ENCODE peak calls at places on chromosomes 2 and 18, in five cellular contexts. One of them, this sample, is unnamed.

GRCh38 chr2:10494351-10495066 is 46.4 kb upstream of the ODC1 start:
- DNase-seq in foreskin fibroblast: no peak
- DNase-seq in Calu3: no peak
- DNase-seq in activated CD8-positive, alpha-beta memory T cell treated with anti-CD3 and anti-CD28 coated beads for 1 hour: no peak
- DNase-seq in NT2/D1: no peak
- DNase-seq in this sample: no peak

GRCh38 chr2:65402339-65402738 is 30.1 kb downstream of the SPRED2 start:
- DNase-seq in Calu3: no peak
- DNase-seq in activated CD8-positive, alpha-beta memory T cell treated with anti-CD3 and anti-CD28 coated beads for 1 hour: no peak
- DNase-seq in NT2/D1: no peak
- DNase-seq in foreskin fibroblast: no peak
- DNase-seq in this sample: no peak

GRCh38 chr18:49096021-49096420 is 145.3 kb upstream of the SMAD7 start:
- DNase-seq in activated CD8-positive, alpha-beta memory T cell treated with anti-CD3 and anti-CD28 coated beads for 1 hour: no peak
- DNase-seq in Calu3: no peak
- DNase-seq in NT2/D1: no peak
- DNase-seq in foreskin fibroblast: no peak
- DNase-seq in this sample: no peak

GRCh38 chr2:16664052-16664731 is 1.4 kb downstream of the CYRIA start:
- DNase-seq in NT2/D1: no peak
- DNase-seq in Calu3: no peak
- DNase-seq in activated CD8-positive, alpha-beta memory T cell treated with anti-CD3 and anti-CD28 coated beads for 1 hour: no peak
- DNase-seq in foreskin fibroblast: no peak
- DNase-seq in this sample: peak

GRCh38 chr2:98623657-98624056 is 15.3 kb downstream of the UNC50 start:
- DNase-seq in activated CD8-positive, alpha-beta memory T cell treated with anti-CD3 and anti-CD28 coated beads for 1 hour: no peak
- DNase-seq in Calu3: no peak
- DNase-seq in foreskin fibroblast: no peak
- DNase-seq in NT2/D1: no peak
- DNase-seq in this sample: no peak

GRCh38 chr2:64988420-64989125 is 626 bp upstream of the SLC1A4 start:
- DNase-seq in activated CD8-positive, alpha-beta memory T cell treated with anti-CD3 and anti-CD28 coated beads for 1 hour: peak
- DNase-seq in foreskin fibroblast: peak
- DNase-seq in Calu3: peak
- DNase-seq in NT2/D1: peak
- DNase-seq in this sample: peak

GRCh38 chr2:240356700-240357640 is 78.5 kb upstream of the GPC1 start:
- DNase-seq in activated CD8-positive, alpha-beta memory T cell treated with anti-CD3 and anti-CD28 coated beads for 1 hour: no peak
- DNase-seq in foreskin fibroblast: no peak
- DNase-seq in NT2/D1: no peak
- DNase-seq in Calu3: no peak
- DNase-seq in this sample: no peak

GRCh38 chr2:16393483-16394071 is 272.1 kb downstream of the CYRIA start:
- DNase-seq in foreskin fibroblast: no peak
- DNase-seq in activated CD8-positive, alpha-beta memory T cell treated with anti-CD3 and anti-CD28 coated beads for 1 hour: no peak
- DNase-seq in Calu3: no peak
- DNase-seq in NT2/D1: no peak
- DNase-seq in this sample: no peak

GRCh38 chr18:78979682-78980278 is at the start of gene SALL3:
- DNase-seq in activated CD8-positive, alpha-beta memory T cell treated with anti-CD3 and anti-CD28 coated beads for 1 hour: no peak
- DNase-seq in foreskin fibroblast: no peak
- DNase-seq in Calu3: no peak
- DNase-seq in NT2/D1: no peak
- DNase-seq in this sample: peak

GRCh38 chr2:186718895-186719294 is 25.0 kb downstream of the FAM171B start:
- DNase-seq in Calu3: no peak
- DNase-seq in NT2/D1: no peak
- DNase-seq in activated CD8-positive, alpha-beta memory T cell treated with anti-CD3 and anti-CD28 coated beads for 1 hour: no peak
- DNase-seq in foreskin fibroblast: no peak
- DNase-seq in this sample: no peak

GRCh38 chr2:43391877-43392214 is 165.4 kb upstream of the ZFP36L2 start:
- DNase-seq in Calu3: no peak
- DNase-seq in NT2/D1: no peak
- DNase-seq in foreskin fibroblast: no peak
- DNase-seq in activated CD8-positive, alpha-beta memory T cell treated with anti-CD3 and anti-CD28 coated beads for 1 hour: no peak
- DNase-seq in this sample: no peak